ENCODE peak calls at places on chromosomes 16 and 17, in nine cellular contexts. One of them, this sample, is unnamed. For H3K79me2, the result is how much of the 10 kb centered on the place peaks cover.

GRCh38 chr17:15649861-15650391 is 30.4 kb upstream of the FBXW10B start:
- DNase-seq in neural progenitor cell: no peak
- DNase-seq in hepatocyte: peak
- DNase-seq in GM23248: peak
- DNase-seq in MM.1S: no peak
- DNase-seq in HCT116: peak
- DNase-seq in OCI-LY7: no peak
- DNase-seq in SK-N-SH: no peak
- DNase-seq in GM23338: no peak
- DNase-seq in this sample: peak

GRCh38 chr16:19109288-19109664 is 4.5 kb upstream of the ITPRIPL2 start:
- DNase-seq in neural progenitor cell: no peak
- DNase-seq in hepatocyte: no peak
- DNase-seq in GM23248: no peak
- DNase-seq in MM.1S: no peak
- DNase-seq in HCT116: no peak
- DNase-seq in OCI-LY7: no peak
- DNase-seq in SK-N-SH: no peak
- DNase-seq in GM23338: no peak
- DNase-seq in this sample: no peak

GRCh38 chr16:89572042-89572441 is 3.5 kb upstream of the CPNE7 start:
- DNase-seq in neural progenitor cell: no peak
- DNase-seq in hepatocyte: no peak
- DNase-seq in GM23248: peak
- DNase-seq in MM.1S: no peak
- DNase-seq in HCT116: no peak
- DNase-seq in OCI-LY7: no peak
- DNase-seq in SK-N-SH: no peak
- DNase-seq in GM23338: no peak
- DNase-seq in this sample: no peak

GRCh38 chr17:1554751-1555617 is 7.6 kb downstream of the PITPNA start:
- DNase-seq in neural progenitor cell: no peak
- DNase-seq in hepatocyte: no peak
- DNase-seq in GM23248: no peak
- DNase-seq in MM.1S: no peak
- DNase-seq in HCT116: no peak
- DNase-seq in OCI-LY7: no peak
- DNase-seq in SK-N-SH: no peak
- DNase-seq in GM23338: no peak
- DNase-seq in this sample: no peak

GRCh38 chr17:2792541-2793169 is 3.6 kb upstream of the RAP1GAP2 start:
- DNase-seq in neural progenitor cell: no peak
- DNase-seq in hepatocyte: no peak
- DNase-seq in GM23248: no peak
- DNase-seq in MM.1S: no peak
- DNase-seq in HCT116: no peak
- DNase-seq in OCI-LY7: no peak
- DNase-seq in SK-N-SH: no peak
- DNase-seq in GM23338: no peak
- DNase-seq in this sample: no peak

GRCh38 chr17:19002805-19003542 is 1.6 kb downstream of the FAM83G start:
- DNase-seq in neural progenitor cell: peak
- DNase-seq in hepatocyte: no peak
- DNase-seq in GM23248: peak
- DNase-seq in MM.1S: no peak
- DNase-seq in HCT116: no peak
- DNase-seq in OCI-LY7: no peak
- DNase-seq in SK-N-SH: no peak
- DNase-seq in GM23338: no peak
- DNase-seq in this sample: no peak

GRCh38 chr16:3098459-3099394 is at the start of gene ZSCAN10:
- DNase-seq in neural progenitor cell: peak
- DNase-seq in hepatocyte: no peak
- DNase-seq in GM23248: no peak
- DNase-seq in MM.1S: no peak
- DNase-seq in HCT116: no peak
- DNase-seq in OCI-LY7: no peak
- DNase-seq in SK-N-SH: no peak
- DNase-seq in GM23338: peak
- DNase-seq in this sample: no peak

GRCh38 chr16:89544113-89544512 is 16.4 kb upstream of the RPL13 start:
- DNase-seq in neural progenitor cell: no peak
- DNase-seq in hepatocyte: no peak
- DNase-seq in GM23248: no peak
- DNase-seq in MM.1S: no peak
- DNase-seq in HCT116: no peak
- DNase-seq in OCI-LY7: no peak
- DNase-seq in SK-N-SH: no peak
- DNase-seq in GM23338: no peak
- DNase-seq in this sample: no peak

GRCh38 chr17:70564006-70564620 is 394.8 kb downstream of the KCNJ2 start:
- DNase-seq in neural progenitor cell: no peak
- DNase-seq in hepatocyte: no peak
- DNase-seq in GM23248: peak
- DNase-seq in MM.1S: no peak
- DNase-seq in HCT116: no peak
- DNase-seq in OCI-LY7: no peak
- DNase-seq in SK-N-SH: no peak
- DNase-seq in GM23338: no peak
- DNase-seq in this sample: no peak

GRCh38 chr16:7182510-7183109 is 150.0 kb upstream of the RBFOX1 start:
- DNase-seq in neural progenitor cell: peak
- DNase-seq in hepatocyte: peak
- DNase-seq in GM23248: peak
- DNase-seq in MM.1S: no peak
- DNase-seq in HCT116: no peak
- DNase-seq in OCI-LY7: no peak
- DNase-seq in SK-N-SH: no peak
- DNase-seq in GM23338: peak
- DNase-seq in this sample: no peak

GRCh38 chr17:9918352-9918751 is 13.3 kb upstream of the RCVRN start:
- DNase-seq in neural progenitor cell: no peak
- DNase-seq in hepatocyte: no peak
- DNase-seq in GM23248: no peak
- DNase-seq in MM.1S: no peak
- DNase-seq in HCT116: no peak
- DNase-seq in OCI-LY7: no peak
- DNase-seq in SK-N-SH: no peak
- DNase-seq in GM23338: no peak
- DNase-seq in this sample: no peak

GRCh38 chr16:50665128-50665878 is 15.8 kb downstream of the SNX20 start:
- DNase-seq in neural progenitor cell: peak
- DNase-seq in hepatocyte: peak
- DNase-seq in GM23248: peak
- DNase-seq in MM.1S: peak
- DNase-seq in HCT116: peak
- DNase-seq in OCI-LY7: peak
- DNase-seq in SK-N-SH: peak
- DNase-seq in GM23338: peak
- DNase-seq in this sample: peak

GRCh38 chr17:77269696-77270681 is 129.2 kb downstream of the SEC14L1 start:
- DNase-seq in neural progenitor cell: no peak
- DNase-seq in hepatocyte: peak
- DNase-seq in GM23248: no peak
- DNase-seq in MM.1S: no peak
- DNase-seq in HCT116: no peak
- DNase-seq in OCI-LY7: no peak
- DNase-seq in SK-N-SH: no peak
- DNase-seq in GM23338: no peak
- DNase-seq in this sample: peak

GRCh38 chr16:26598061-26598460 is 468.7 kb upstream of the C16orf82 start:
- DNase-seq in neural progenitor cell: no peak
- DNase-seq in hepatocyte: peak
- DNase-seq in GM23248: no peak
- DNase-seq in MM.1S: no peak
- DNase-seq in HCT116: peak
- DNase-seq in OCI-LY7: no peak
- DNase-seq in SK-N-SH: no peak
- DNase-seq in GM23338: no peak
- DNase-seq in this sample: peak

GRCh38 chr17:52149626-52150025 is 8.9 kb downstream of the CA10 start:
- DNase-seq in neural progenitor cell: no peak
- DNase-seq in hepatocyte: no peak
- DNase-seq in GM23248: no peak
- DNase-seq in MM.1S: no peak
- DNase-seq in HCT116: no peak
- DNase-seq in OCI-LY7: no peak
- DNase-seq in SK-N-SH: no peak
- DNase-seq in GM23338: no peak
- DNase-seq in this sample: no peak

GRCh38 chr16:8398548-8398947 is 191.8 kb downstream of the TMEM114 start:
- DNase-seq in neural progenitor cell: no peak
- DNase-seq in hepatocyte: no peak
- DNase-seq in GM23248: no peak
- DNase-seq in MM.1S: no peak
- DNase-seq in HCT116: no peak
- DNase-seq in OCI-LY7: no peak
- DNase-seq in SK-N-SH: no peak
- DNase-seq in GM23338: no peak
- DNase-seq in this sample: no peak

GRCh38 chr16:66370786-66371684 is 4.5 kb downstream of the CDH5 start:
- DNase-seq in neural progenitor cell: no peak
- DNase-seq in hepatocyte: no peak
- DNase-seq in GM23248: no peak
- DNase-seq in MM.1S: no peak
- DNase-seq in HCT116: no peak
- DNase-seq in OCI-LY7: no peak
- DNase-seq in SK-N-SH: no peak
- DNase-seq in GM23338: no peak
- DNase-seq in this sample: no peak

GRCh38 chr16:78205506-78205905 is 106.1 kb downstream of the WWOX start:
- DNase-seq in neural progenitor cell: no peak
- DNase-seq in hepatocyte: no peak
- DNase-seq in GM23248: no peak
- DNase-seq in MM.1S: no peak
- DNase-seq in HCT116: no peak
- DNase-seq in OCI-LY7: no peak
- DNase-seq in SK-N-SH: no peak
- DNase-seq in GM23338: no peak
- DNase-seq in this sample: no peak

GRCh38 chr16:12771341-12771798 is 32.3 kb downstream of the CPPED1 start:
- DNase-seq in neural progenitor cell: no peak
- DNase-seq in hepatocyte: peak
- DNase-seq in GM23248: no peak
- DNase-seq in MM.1S: no peak
- DNase-seq in HCT116: no peak
- DNase-seq in OCI-LY7: no peak
- DNase-seq in SK-N-SH: no peak
- DNase-seq in GM23338: no peak
- DNase-seq in this sample: no peak

GRCh38 chr17:38743556-38744171 is 4.5 kb downstream of the PCGF2 start:
- DNase-seq in neural progenitor cell: no peak
- DNase-seq in hepatocyte: peak
- DNase-seq in GM23248: no peak
- DNase-seq in MM.1S: no peak
- DNase-seq in HCT116: no peak
- DNase-seq in OCI-LY7: peak
- DNase-seq in SK-N-SH: no peak
- DNase-seq in GM23338: peak
- DNase-seq in this sample: no peak

GRCh38 chr17:38747385-38748328 is 479 bp downstream of the PCGF2 start:
- DNase-seq in neural progenitor cell: peak
- DNase-seq in hepatocyte: peak
- DNase-seq in GM23248: peak
- DNase-seq in MM.1S: no peak
- DNase-seq in HCT116: no peak
- DNase-seq in OCI-LY7: peak
- DNase-seq in SK-N-SH: peak
- DNase-seq in GM23338: peak
- DNase-seq in this sample: no peak

GRCh38 chr17:38746893-38747384 is 1.2 kb downstream of the PCGF2 start:
- DNase-seq in neural progenitor cell: no peak
- DNase-seq in hepatocyte: no peak
- DNase-seq in GM23248: peak
- DNase-seq in MM.1S: no peak
- DNase-seq in HCT116: no peak
- DNase-seq in OCI-LY7: peak
- DNase-seq in SK-N-SH: no peak
- DNase-seq in GM23338: no peak
- DNase-seq in this sample: no peak

GRCh38 chr17:38746004-38746892 is 1.9 kb downstream of the PCGF2 start:
- DNase-seq in neural progenitor cell: no peak
- DNase-seq in hepatocyte: peak
- DNase-seq in GM23248: no peak
- DNase-seq in MM.1S: no peak
- DNase-seq in HCT116: no peak
- DNase-seq in OCI-LY7: peak
- DNase-seq in SK-N-SH: no peak
- DNase-seq in GM23338: peak
- DNase-seq in this sample: no peak

GRCh38 chr17:38745545-38745944 is 2.6 kb downstream of the PCGF2 start:
- DNase-seq in neural progenitor cell: no peak
- DNase-seq in hepatocyte: peak
- DNase-seq in GM23248: peak
- DNase-seq in MM.1S: no peak
- DNase-seq in HCT116: no peak
- DNase-seq in OCI-LY7: peak
- DNase-seq in SK-N-SH: no peak
- DNase-seq in GM23338: no peak
- DNase-seq in this sample: no peak
- H3K4me3 ChIP-seq in neural progenitor cell: no peak
- H3K4me3 ChIP-seq in hepatocyte: no peak
- H3K4me3 ChIP-seq in GM23248: no peak
- H3K4me3 ChIP-seq in MM.1S: no peak
- H3K4me3 ChIP-seq in HCT116: no peak
- H3K4me3 ChIP-seq in OCI-LY7: peak
- H3K4me3 ChIP-seq in SK-N-SH: no peak
- H3K4me3 ChIP-seq in GM23338: peak
- H3K4me3 ChIP-seq in this sample: no peak

GRCh38 chr17:61411114-61411943 is 11.7 kb downstream of the TBX2 start:
- DNase-seq in neural progenitor cell: peak
- DNase-seq in hepatocyte: peak
- DNase-seq in GM23248: peak
- DNase-seq in MM.1S: peak
- DNase-seq in HCT116: no peak
- DNase-seq in OCI-LY7: peak
- DNase-seq in SK-N-SH: peak
- DNase-seq in GM23338: peak
- DNase-seq in this sample: peak
- H3K79me2 ChIP-seq in neural progenitor cell: under half
- H3K79me2 ChIP-seq in hepatocyte: under half
- H3K79me2 ChIP-seq in GM23248: under half
- H3K79me2 ChIP-seq in MM.1S: under half
- H3K79me2 ChIP-seq in HCT116: under half
- H3K79me2 ChIP-seq in OCI-LY7: under half
- H3K79me2 ChIP-seq in SK-N-SH: under half
- H3K79me2 ChIP-seq in GM23338: under half
- H3K79me2 ChIP-seq in this sample: under half

GRCh38 chr16:82630688-82631087 is 3.9 kb downstream of the CDH13 start:
- DNase-seq in neural progenitor cell: no peak
- DNase-seq in hepatocyte: no peak
- DNase-seq in GM23248: peak
- DNase-seq in MM.1S: no peak
- DNase-seq in HCT116: no peak
- DNase-seq in OCI-LY7: no peak
- DNase-seq in SK-N-SH: no peak
- DNase-seq in GM23338: no peak
- DNase-seq in this sample: peak
- TF ChIP-seq EZH2phosphoT487 in neural progenitor cell: no peak
- TF ChIP-seq EZH2phosphoT487 in hepatocyte: no peak
- TF ChIP-seq EZH2phosphoT487 in GM23248: no peak
- TF ChIP-seq EZH2phosphoT487 in MM.1S: no peak
- TF ChIP-seq EZH2phosphoT487 in HCT116: no peak
- TF ChIP-seq EZH2phosphoT487 in OCI-LY7: no peak
- TF ChIP-seq EZH2phosphoT487 in SK-N-SH: no peak
- TF ChIP-seq EZH2phosphoT487 in GM23338: no peak
- TF ChIP-seq EZH2phosphoT487 in this sample: no peak

GRCh38 chr16:11180489-11180888 is 75.5 kb downstream of the SOCS1 start:
- DNase-seq in neural progenitor cell: no peak
- DNase-seq in hepatocyte: no peak
- DNase-seq in GM23248: no peak
- DNase-seq in MM.1S: no peak
- DNase-seq in HCT116: no peak
- DNase-seq in OCI-LY7: no peak
- DNase-seq in SK-N-SH: no peak
- DNase-seq in GM23338: no peak
- DNase-seq in this sample: no peak
- H3K4me3 ChIP-seq in neural progenitor cell: no peak
- H3K4me3 ChIP-seq in hepatocyte: no peak
- H3K4me3 ChIP-seq in GM23248: no peak
- H3K4me3 ChIP-seq in MM.1S: no peak
- H3K4me3 ChIP-seq in HCT116: no peak
- H3K4me3 ChIP-seq in OCI-LY7: no peak
- H3K4me3 ChIP-seq in SK-N-SH: no peak
- H3K4me3 ChIP-seq in GM23338: no peak
- H3K4me3 ChIP-seq in this sample: no peak

This sample was measured in PC-3.